ENCODE peak calls at places on chromosomes 1 and 21, in seven cellular contexts. B is esophagus squamous epithelium, N is heart right ventricle, L is tibial nerve, W is transverse colon, V is hepatocyte, H is tibial artery. C is an unnamed sample.

GRCh38 chr1:47568763-47569162 is 130.9 kb downstream of the FOXD2 start:
- DNase-seq in H (no peak), W (no peak), V (no peak), N (no peak), B (no peak), L (peak; percentile 41), C (no peak)

GRCh38 chr1:173020138-173020742 is 30.5 kb downstream of the TNFSF18 start:
- DNase-seq in H (no peak), B (no peak), W (no peak), V (no peak), N (no peak), L (no peak), C (no peak)

GRCh38 chr1:35539073-35539823 is 18.0 kb downstream of the KIAA0319L start:
- DNase-seq in B (no peak), V (no peak), N (no peak), L (no peak), W (no peak), H (no peak), C (peak; percentile 46)

GRCh38 chr1:201463071-201463552 is 5.9 kb downstream of the PHLDA3 start:
- DNase-seq in W (no peak), N (no peak), H (no peak), L (no peak), V (peak; percentile 17), B (no peak), C (peak; percentile 28)

GRCh38 chr21:42939581-42940413 is 14.4 kb upstream of the ERVH48-1 start:
- DNase-seq in W (peak; percentile 73), N (no peak), B (no peak), V (peak; percentile 83), H (peak; percentile 88), L (peak; percentile 86), C (peak; percentile 79)

GRCh38 chr1:101257500-101258325 is 20.9 kb downstream of the S1PR1 start:
- DNase-seq in W (peak; percentile 58), H (no peak), L (no peak), N (no peak), V (peak; percentile 35), B (no peak), C (no peak)

GRCh38 chr21:32570456-32570855 is 14.9 kb downstream of the TCP10L start:
- DNase-seq in H (no peak), B (no peak), W (no peak), V (no peak), L (no peak), N (no peak), C (no peak)

GRCh38 chr21:34135330-34135729 is 62.0 kb downstream of the MRPS6 start:
- DNase-seq in N (no peak), W (no peak), V (no peak), H (no peak), B (no peak), L (no peak), C (no peak)

DNA sequence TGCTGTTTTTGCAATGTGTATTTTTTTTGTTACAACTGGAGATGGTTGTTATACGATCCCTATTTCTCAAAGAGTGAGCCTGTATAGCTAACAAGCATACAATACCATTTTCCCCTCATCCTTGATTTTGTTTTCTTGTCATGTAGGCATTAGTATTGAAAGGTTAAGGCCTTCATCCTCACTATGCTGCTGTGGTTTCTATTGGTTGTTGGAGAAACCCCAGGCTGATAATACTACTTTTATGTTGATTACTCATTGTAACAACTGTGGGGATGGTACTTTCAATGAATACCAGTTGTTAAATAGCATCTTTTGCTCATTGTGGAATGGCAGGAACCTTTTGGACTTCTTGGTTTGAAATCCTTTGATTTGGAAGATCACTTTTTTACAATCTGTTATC is 39.0 kb upstream of the MACF1 start:
- DNase-seq in L (no peak), N (no peak), H (no peak), V (no peak), W (no peak), B (no peak), C (no peak)
- H3K27ac ChIP-seq in L (no peak overlapping the region), N (no peak overlapping the region), H (peak overlapping the region; percentile 41), V (peak overlapping the region; percentile 17), W (peak overlapping the region; percentile 24), B (no peak overlapping the region), C (peak overlapping the region; percentile 49)

GRCh38 chr1:32647308-32648134 is 2.8 kb downstream of the ZBTB8OS start:
- DNase-seq in N (no peak), H (no peak), B (no peak), W (no peak), V (no peak), L (no peak), C (no peak)

GRCh38 chr1:32650157-32650751 is at the start of gene ZBTB8OS:
- DNase-seq in H (peak; percentile 93), L (peak; percentile 93), N (peak; percentile 88), B (peak; percentile 56), W (peak; percentile 94), V (peak; percentile 96), C (peak; percentile 93)

GRCh38 chr1:32652244-32652962 is 1.4 kb downstream of the RBBP4 start:
- DNase-seq in L (no peak), B (no peak), W (no peak), V (no peak), H (no peak), N (no peak), C (no peak)

GRCh38 chr1:32651461-32652073 is 559 bp downstream of the RBBP4 start:
- DNase-seq in B (no peak), N (no peak), L (no peak), W (no peak), V (no peak), H (no peak), C (no peak)

GRCh38 chr1:32650752-32651460 is at the start of gene RBBP4:
- DNase-seq in W (peak; percentile 99), N (peak; percentile 99), V (peak; percentile 99), B (peak; percentile 80), L (peak; percentile 93), H (peak; percentile 95), C (peak; percentile 98)
- TF ChIP-seq CTCF in W (peak; percentile 6), N (no peak), V (no peak), B (peak; percentile 23), L (no peak), H (no peak), C (no peak)

DNA sequence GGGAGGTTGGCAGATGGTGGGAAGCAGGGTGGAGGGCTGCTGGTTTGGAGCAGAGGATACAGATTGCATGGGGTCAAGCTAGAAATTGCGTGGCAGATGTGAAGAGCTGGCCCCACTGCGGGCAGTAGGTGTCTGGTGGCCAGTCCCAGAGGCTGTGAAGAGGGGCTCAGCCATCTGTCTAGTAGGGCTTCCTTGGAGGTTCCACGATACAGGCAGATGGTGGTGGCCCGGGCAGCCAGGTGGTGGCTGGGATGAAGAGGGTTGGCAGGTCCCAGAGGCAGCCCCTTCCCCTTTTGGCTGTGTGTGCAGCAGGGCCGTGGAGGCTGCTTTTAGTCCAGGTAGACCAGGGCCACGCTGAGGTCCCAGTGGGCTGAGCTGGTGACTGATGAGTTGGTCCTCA is 16.6 kb downstream of the PSEN2 start:
- DNase-seq in V (no peak), W (no peak), L (no peak), N (no peak), B (no peak), H (no peak), C (no peak)
- H3K36me3 ChIP-seq in V (no peaks in the 10 kb centered on the region), W (peaks cover 4% of the 10 kb centered on the region), L (peaks cover under 1% of the 10 kb centered on the region), N (peaks cover 34% of the 10 kb centered on the region), B (peaks cover 60% of the 10 kb centered on the region), H (peaks cover 50% of the 10 kb centered on the region), C (peaks cover 4% of the 10 kb centered on the region)

GRCh38 chr1:117659565-117660264 is 53.9 kb downstream of the TENT5C start:
- DNase-seq in W (no peak), B (no peak), H (no peak), V (no peak), N (no peak), L (no peak), C (no peak)
- H3K27ac ChIP-seq in W (no peak overlapping the region), B (no peak overlapping the region), H (no peak overlapping the region), V (no peak overlapping the region), N (no peak overlapping the region), L (peak overlapping the region; percentile 40), C (no peak overlapping the region)

DNA sequence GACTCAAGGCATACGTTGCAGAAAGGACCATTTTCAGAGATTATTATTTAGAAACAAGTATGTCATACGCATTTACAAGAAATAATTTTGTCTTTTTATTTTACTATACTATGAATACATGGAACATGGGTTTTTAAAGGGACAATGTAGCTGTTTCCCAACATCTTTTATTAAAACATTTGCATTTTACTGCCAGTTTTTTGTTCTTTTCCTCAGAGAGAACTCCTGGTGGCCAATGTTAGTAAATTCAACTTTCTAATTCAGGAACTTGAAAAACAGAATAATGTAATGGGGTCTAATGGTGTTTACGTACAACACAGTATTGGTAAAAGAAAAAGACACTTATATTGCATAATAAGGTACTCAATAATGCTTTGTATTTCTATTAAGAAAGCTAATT is 14.9 kb downstream of the PRDM2 start:
- DNase-seq in W (no peak), L (no peak), V (no peak), H (no peak), B (no peak), N (no peak), C (no peak)
- TF ChIP-seq CTCF in W (peak; percentile 12), L (peak; percentile 18), V (no peak), H (no peak), B (peak; percentile 26), N (no peak), C (peak; percentile 8)